ENCODE peak calls at places on chromosome 14, in six cellular contexts. S is IMR-90, H is H1, Y is mesenchymal stem cell, L is H9, R is neuronal stem cell. G is an unnamed sample.

GRCh38 chr14:104280902-104281767 is 142.7 kb downstream of the KIF26A start:
- DNase-seq in S (no peak), H (peak; percentile 45), Y (no peak), L (peak; percentile 20), R (no peak), G (no peak)

GRCh38 chr14:90995785-90996184 is 64.7 kb downstream of the RPS6KA5 start:
- DNase-seq in S (no peak), H (no peak), Y (no peak), L (no peak), R (no peak), G (no peak)

GRCh38 chr14:89669209-89669608 is 252.2 kb upstream of the FOXN3 start:
- DNase-seq in S (no peak), H (no peak), Y (no peak), L (no peak), R (no peak), G (no peak)

GRCh38 chr14:98931911-98932310 is 340.1 kb downstream of the BCL11B start:
- DNase-seq in S (no peak), H (no peak), Y (no peak), L (no peak), R (no peak), G (no peak)

GRCh38 chr14:87175175-87175574 is 817.8 kb downstream of the GALC start:
- DNase-seq in S (no peak), H (no peak), Y (no peak), L (no peak), R (no peak), G (no peak)

GRCh38 chr14:53621433-53621832 is 335.2 kb downstream of the BMP4 start:
- DNase-seq in S (no peak), H (no peak), Y (no peak), L (no peak), R (no peak), G (no peak)

GRCh38 chr14:90609376-90609775 is 206.9 kb downstream of the TTC7B start:
- DNase-seq in S (no peak), H (no peak), Y (no peak), L (no peak), R (no peak), G (no peak)

GRCh38 chr14:79426103-79426755 is 785.1 kb downstream of the DIO2 start:
- DNase-seq in S (no peak), H (no peak), Y (no peak), L (no peak), R (no peak), G (no peak)

GRCh38 chr14:95500772-95501401 is 15.6 kb downstream of the SYNE3 start:
- DNase-seq in S (peak; percentile 90), H (no peak), Y (peak; percentile 89), L (no peak), R (no peak), G (no peak)

GRCh38 chr14:29990993-29991392 is 63.3 kb upstream of the PRKD1 start:
- DNase-seq in S (no peak), H (no peak), Y (no peak), L (no peak), R (no peak), G (no peak)

GRCh38 chr14:77458249-77458950 is 507 bp downstream of the AHSA1 start:
- DNase-seq in S (peak; percentile 18), H (no peak), Y (peak; percentile 63), L (peak; percentile 45), R (no peak), G (peak; percentile 85)

GRCh38 chr14:58722433-58722832 is 84.7 kb downstream of the DACT1 start:
- DNase-seq in S (no peak), H (no peak), Y (peak; percentile 19), L (no peak), R (no peak), G (no peak)

GRCh38 chr14:65788876-65789859 is 376.6 kb downstream of the FUT8 start:
- DNase-seq in S (no peak), H (no peak), Y (no peak), L (no peak), R (no peak), G (peak; percentile 23)

GRCh38 chr14:91378945-91379932 is 38.4 kb downstream of the CCDC88C start:
- DNase-seq in S (no peak), H (no peak), Y (no peak), L (no peak), R (no peak), G (no peak)

GRCh38 chr14:102421366-102422057 is 58.8 kb downstream of the TECPR2 start:
- DNase-seq in S (no peak), H (no peak), Y (no peak), L (peak; percentile 20), R (no peak), G (no peak)

GRCh38 chr14:43090380-43090779 is 1416.7 kb downstream of the FSCB start:
- DNase-seq in S (no peak), H (no peak), Y (no peak), L (no peak), R (no peak), G (no peak)

GRCh38 chr14:64968651-64969050 is 3.5 kb downstream of the RAB15 start:
- DNase-seq in S (no peak), H (no peak), Y (no peak), L (peak; percentile 52), R (no peak), G (no peak)

GRCh38 chr14:89284368-89285058 is 132.5 kb downstream of the FOXN3 start:
- DNase-seq in S (peak; percentile 63), H (no peak), Y (no peak), L (no peak), R (no peak), G (no peak)

GRCh38 chr14:64720190-64720589 is 16.0 kb downstream of the PLEKHG3 start:
- DNase-seq in S (peak; percentile 83), H (no peak), Y (peak; percentile 94), L (no peak), R (no peak), G (peak; percentile 83)

GRCh38 chr14:50822501-50823042 is 8.4 kb downstream of the NIN start:
- DNase-seq in S (no peak), H (no peak), Y (peak; percentile 19), L (no peak), R (no peak), G (no peak)

GRCh38 chr14:101069666-101070362 is 166.3 kb upstream of the RTL1 start:
- DNase-seq in S (no peak), H (peak; percentile 13), Y (no peak), L (peak; percentile 11), R (no peak), G (no peak)

GRCh38 chr14:36747411-36748184 is 85.9 kb downstream of the PAX9 start:
- DNase-seq in S (no peak), H (no peak), Y (peak; percentile 4), L (no peak), R (no peak), G (peak; percentile 92)

GRCh38 chr14:59768855-59769254 is 101.7 kb downstream of the RTN1 start:
- DNase-seq in S (peak; percentile 5), H (no peak), Y (no peak), L (no peak), R (no peak), G (no peak)

GRCh38 chr14:92503756-92504491 is 9.7 kb upstream of the RIN3 start:
- DNase-seq in S (peak; percentile 70), H (no peak), Y (peak; percentile 83), L (no peak), R (no peak), G (peak; percentile 74)

GRCh38 chr14:69713976-69714716 is 52.8 kb upstream of the SRSF5 start:
- DNase-seq in S (no peak), H (no peak), Y (no peak), L (no peak), R (no peak), G (no peak)
- H3K9ac ChIP-seq in S (no peak overlapping the region), H (no peak overlapping the region), Y (no peak overlapping the region), L (peak overlapping the region; percentile 9), R (no peak overlapping the region), G (no peak overlapping the region)

GRCh38 chr14:73744175-73744867 is 30.1 kb upstream of the PNMA1 start:
- DNase-seq in S (no peak), H (no peak), Y (no peak), L (no peak), R (no peak), G (no peak)
- H2BK15ac ChIP-seq in S (no peak overlapping the region), H (peak overlapping the region; percentile 29), Y (peak overlapping the region; percentile 17), L (no peak overlapping the region), R (no peak overlapping the region), G (no peak overlapping the region)

GRCh38 chr14:68974759-68975347 is 4.2 kb downstream of the ACTN1 start:
- DNase-seq in S (no peak), H (no peak), Y (no peak), L (no peak), R (no peak), G (no peak)

GRCh38 chr14:68977741-68978549 is 1.2 kb downstream of the ACTN1 start:
- DNase-seq in S (peak; percentile 95), H (peak; percentile 76), Y (peak; percentile 89), L (peak; percentile 73), R (peak; percentile 24), G (peak; percentile 88)

GRCh38 chr14:68977137-68977740 is 1.9 kb downstream of the ACTN1 start:
- DNase-seq in S (no peak), H (no peak), Y (no peak), L (no peak), R (peak; percentile 11), G (no peak)

GRCh38 chr14:68975667-68976066 is 3.4 kb downstream of the ACTN1 start:
- DNase-seq in S (peak; percentile 85), H (no peak), Y (peak; percentile 76), L (no peak), R (no peak), G (no peak)

GRCh38 chr14:68976160-68977067 is 2.7 kb downstream of the ACTN1 start:
- DNase-seq in S (peak; percentile 48), H (no peak), Y (no peak), L (no peak), R (no peak), G (no peak)
- H3K9ac ChIP-seq in S (peak overlapping the region; percentile 100), H (no peak overlapping the region), Y (peak overlapping the region; percentile 98), L (no peak overlapping the region), R (no peak overlapping the region), G (peak overlapping the region; percentile 95)

GRCh38 chr14:67446371-67447032 is 34.5 kb upstream of the PLEK2 start:
- DNase-seq in S (no peak), H (no peak), Y (no peak), L (no peak), R (no peak), G (no peak)
- H2BK15ac ChIP-seq in S (no peak overlapping the region), H (no peak overlapping the region), Y (no peak overlapping the region), L (no peak overlapping the region), R (no peak overlapping the region), G (no peak overlapping the region)

DNA sequence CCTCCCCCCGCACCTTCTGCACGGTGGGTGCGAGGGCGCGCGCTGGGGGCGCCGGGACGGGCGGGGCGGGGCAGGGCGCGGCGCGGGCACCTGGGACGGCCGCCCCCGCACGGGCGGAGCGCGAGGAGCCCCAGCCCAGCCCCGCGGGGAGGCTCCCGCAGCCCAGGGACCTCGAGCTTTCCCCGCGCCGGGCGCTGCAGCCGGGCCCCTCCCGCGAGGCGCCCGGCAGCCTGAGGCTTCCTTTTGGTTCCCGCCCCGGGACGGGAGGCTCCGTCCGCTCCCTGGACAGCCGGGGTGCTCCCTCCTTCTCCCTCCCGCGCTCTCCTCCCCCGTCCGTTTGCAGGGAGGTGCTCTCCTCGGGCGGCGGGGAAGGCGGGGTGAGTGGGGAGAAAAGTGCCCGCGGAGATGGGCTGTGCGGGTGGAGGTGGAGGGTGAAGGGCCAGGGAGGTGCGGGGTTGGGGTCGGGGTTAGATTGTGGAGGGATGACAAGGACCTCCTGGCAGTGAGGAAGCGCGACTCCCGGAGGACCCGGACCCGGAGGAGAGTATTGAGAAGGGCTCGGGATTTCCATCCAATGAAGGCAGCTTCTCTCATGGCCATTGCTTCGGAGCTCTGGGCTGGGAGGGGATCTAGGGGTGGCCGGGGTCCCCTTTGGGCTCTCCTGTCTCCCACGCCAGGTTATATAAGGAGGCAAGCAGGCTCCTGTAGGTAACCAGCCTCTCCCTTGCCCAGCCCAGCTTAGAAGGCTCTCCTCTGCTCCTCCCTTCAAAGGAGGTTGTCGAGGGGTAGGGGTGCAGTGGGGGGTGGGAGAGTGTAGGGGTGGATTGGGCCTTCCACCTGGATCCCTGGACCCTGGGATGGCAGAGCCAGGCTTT is 645 bp downstream of the JDP2 start:
- DNase-seq in S (no peak), H (no peak), Y (peak; percentile 40), L (no peak), R (no peak), G (peak; percentile 26)
- H3K9ac ChIP-seq in S (peak overlapping the region; percentile 60), H (no peak overlapping the region), Y (peak overlapping the region; percentile 89), L (no peak overlapping the region), R (peak overlapping the region; percentile 68), G (peak overlapping the region; percentile 83)

G was measured in mesendoderm.